ENCODE peak calls at places on chromosomes 1 and 21, in four cellular contexts. One of them, this sample, is unnamed.

GRCh38 chr1:107326823-107327445 is 186.1 kb downstream of the NTNG1 start:
- DNase-seq in H1: no peak
- DNase-seq in suprapubic skin: no peak
- DNase-seq in K562: no peak
- DNase-seq in this sample: no peak

GRCh38 chr1:33502726-33503125 is 30.3 kb downstream of the ZSCAN20 start:
- DNase-seq in H1: no peak
- DNase-seq in suprapubic skin: no peak
- DNase-seq in K562: no peak
- DNase-seq in this sample: no peak

GRCh38 chr21:44927587-44928461 is 7.1 kb upstream of the ITGB2 start:
- DNase-seq in H1: no peak
- DNase-seq in suprapubic skin: no peak
- DNase-seq in K562: peak; percentile 58
- DNase-seq in this sample: peak; percentile 68

GRCh38 chr1:12384836-12385456 is 155.1 kb downstream of the VPS13D start:
- DNase-seq in H1: no peak
- DNase-seq in suprapubic skin: no peak
- DNase-seq in K562: no peak
- DNase-seq in this sample: no peak

GRCh38 chr1:172287207-172287606 is 133.3 kb upstream of the C1orf105 start:
- DNase-seq in H1: no peak
- DNase-seq in suprapubic skin: no peak
- DNase-seq in K562: no peak
- DNase-seq in this sample: no peak

GRCh38 chr1:6298940-6299465 is 38.1 kb upstream of the GPR153 start:
- DNase-seq in H1: no peak
- DNase-seq in suprapubic skin: no peak
- DNase-seq in K562: no peak
- DNase-seq in this sample: no peak

GRCh38 chr1:229432116-229432461 is 1.8 kb downstream of the ACTA1 start:
- DNase-seq in H1: no peak
- DNase-seq in suprapubic skin: no peak
- DNase-seq in K562: no peak
- DNase-seq in this sample: no peak

GRCh38 chr1:43329995-43330751 is 7.4 kb upstream of the MPL start:
- DNase-seq in H1: no peak
- DNase-seq in suprapubic skin: no peak
- DNase-seq in K562: peak; percentile 97
- DNase-seq in this sample: no peak

GRCh38 chr21:22575165-22575584 is 1577.0 kb downstream of the NCAM2 start:
- DNase-seq in H1: peak; percentile 36
- DNase-seq in suprapubic skin: no peak
- DNase-seq in K562: peak; percentile 5
- DNase-seq in this sample: no peak

GRCh38 chr21:32347351-32347750 is 45.5 kb downstream of the URB1 start:
- DNase-seq in H1: no peak
- DNase-seq in suprapubic skin: peak; percentile 74
- DNase-seq in K562: no peak
- DNase-seq in this sample: no peak

GRCh38 chr1:182120411-182121258 is 59.1 kb upstream of the ZNF648 start:
- DNase-seq in H1: no peak
- DNase-seq in suprapubic skin: no peak
- DNase-seq in K562: no peak
- DNase-seq in this sample: no peak

GRCh38 chr1:27979151-27979858 is 19.5 kb downstream of the XKR8 start:
- DNase-seq in H1: no peak
- DNase-seq in suprapubic skin: no peak
- DNase-seq in K562: peak; percentile 76
- DNase-seq in this sample: no peak

GRCh38 chr1:79128726-79129125 is 122.2 kb upstream of the ADGRL4 start:
- DNase-seq in H1: no peak
- DNase-seq in suprapubic skin: no peak
- DNase-seq in K562: no peak
- DNase-seq in this sample: no peak

DNA sequence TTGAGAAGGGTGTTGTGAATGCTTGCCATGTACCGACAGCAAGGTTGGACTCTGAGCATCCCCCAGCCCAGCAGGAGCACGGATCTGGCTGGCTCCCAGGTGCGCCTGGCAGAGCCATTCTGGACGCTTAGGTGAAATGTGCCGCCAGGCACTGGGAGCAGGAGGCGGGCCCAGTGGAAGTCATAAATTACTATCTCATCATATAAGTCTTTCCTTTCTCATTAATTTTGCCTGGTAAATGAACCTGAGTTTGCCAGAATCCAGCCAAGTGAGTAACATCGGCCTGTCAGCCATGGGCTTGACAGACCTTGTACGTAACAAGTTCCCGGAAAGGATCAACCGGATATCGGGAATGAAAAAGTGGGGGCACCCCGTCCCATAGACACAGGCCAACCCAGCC is 179.5 kb upstream of the ARHGEF16 start:
- DNase-seq in H1: no peak
- DNase-seq in suprapubic skin: no peak
- DNase-seq in K562: no peak
- DNase-seq in this sample: no peak
- TF ChIP-seq POLR2AphosphoS5 in H1: no peak
- TF ChIP-seq POLR2AphosphoS5 in suprapubic skin: no peak
- TF ChIP-seq POLR2AphosphoS5 in K562: no peak
- TF ChIP-seq POLR2AphosphoS5 in this sample: no peak

GRCh38 chr1:110107867-110108469 is 4.3 kb upstream of the UBL4B start:
- DNase-seq in H1: no peak
- DNase-seq in suprapubic skin: no peak
- DNase-seq in K562: no peak
- DNase-seq in this sample: no peak
- TF ChIP-seq POLR2AphosphoS5 in H1: no peak
- TF ChIP-seq POLR2AphosphoS5 in suprapubic skin: no peak
- TF ChIP-seq POLR2AphosphoS5 in K562: no peak
- TF ChIP-seq POLR2AphosphoS5 in this sample: no peak

DNA sequence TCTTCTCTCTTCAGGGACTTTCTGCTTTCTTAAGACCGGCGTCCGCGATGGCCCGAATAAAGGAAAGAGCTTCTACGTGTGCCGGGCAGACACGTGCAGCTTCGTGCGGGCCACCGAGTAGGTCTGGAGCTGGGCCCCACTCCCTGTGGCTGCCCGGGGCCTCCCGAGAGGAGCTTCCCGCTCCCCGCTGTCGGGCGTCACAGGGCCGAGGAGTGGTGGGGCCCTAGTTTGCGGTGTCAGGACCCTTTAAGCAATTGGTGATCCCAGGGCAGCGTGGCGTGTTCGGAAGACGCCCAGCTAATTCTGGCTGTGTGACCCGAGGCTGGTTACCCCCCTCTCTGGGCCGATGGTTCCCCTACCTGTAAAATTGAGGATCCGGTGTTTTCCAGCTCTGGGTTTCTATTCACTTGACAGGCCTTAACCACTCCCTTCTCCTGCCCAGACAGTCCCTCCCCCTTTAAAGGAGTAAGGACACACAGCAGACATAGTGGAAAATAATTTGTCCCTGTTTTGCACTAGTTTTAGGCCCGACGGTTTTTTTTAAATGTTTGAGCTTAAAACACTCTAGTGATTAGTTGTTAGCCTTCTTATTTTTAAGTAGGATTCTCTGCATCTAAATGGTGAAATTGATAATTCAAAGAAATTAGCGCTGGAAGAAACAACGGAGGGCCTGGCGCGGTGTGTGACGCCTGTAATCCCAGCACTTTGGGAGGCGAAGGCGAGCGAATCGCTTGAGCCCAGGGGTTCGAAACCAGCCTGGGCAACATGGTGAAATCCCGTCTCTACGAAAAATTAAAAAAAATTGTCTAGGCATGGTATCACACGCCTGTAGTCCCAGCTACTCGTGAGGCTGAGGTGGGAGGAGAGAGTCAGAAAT is 553 bp downstream of the TTF2 start:
- DNase-seq in H1: no peak
- DNase-seq in suprapubic skin: peak; percentile 81
- DNase-seq in K562: peak; percentile 66
- DNase-seq in this sample: no peak
- TF ChIP-seq POLR2AphosphoS5 in H1: no peak
- TF ChIP-seq POLR2AphosphoS5 in suprapubic skin: no peak
- TF ChIP-seq POLR2AphosphoS5 in K562: no peak
- TF ChIP-seq POLR2AphosphoS5 in this sample: no peak

GRCh38 chr1:30807318-30808066 is 49.9 kb upstream of the LAPTM5 start:
- DNase-seq in H1: no peak
- DNase-seq in suprapubic skin: no peak
- DNase-seq in K562: no peak
- DNase-seq in this sample: no peak
- TF ChIP-seq POLR2AphosphoS5 in H1: no peak
- TF ChIP-seq POLR2AphosphoS5 in suprapubic skin: no peak
- TF ChIP-seq POLR2AphosphoS5 in K562: no peak
- TF ChIP-seq POLR2AphosphoS5 in this sample: no peak

GRCh38 chr21:39637197-39637970 is 24.6 kb downstream of the B3GALT5 start:
- DNase-seq in H1: no peak
- DNase-seq in suprapubic skin: no peak
- DNase-seq in K562: no peak
- DNase-seq in this sample: no peak
- TF ChIP-seq POLR2AphosphoS5 in H1: no peak
- TF ChIP-seq POLR2AphosphoS5 in suprapubic skin: no peak
- TF ChIP-seq POLR2AphosphoS5 in K562: no peak
- TF ChIP-seq POLR2AphosphoS5 in this sample: no peak

GRCh38 chr1:95534985-95535384 is 301.0 kb downstream of the RWDD3 start:
- DNase-seq in H1: no peak
- DNase-seq in suprapubic skin: no peak
- DNase-seq in K562: no peak
- DNase-seq in this sample: peak; percentile 79
- TF ChIP-seq POLR2AphosphoS5 in H1: no peak
- TF ChIP-seq POLR2AphosphoS5 in suprapubic skin: no peak
- TF ChIP-seq POLR2AphosphoS5 in K562: no peak
- TF ChIP-seq POLR2AphosphoS5 in this sample: no peak

DNA sequence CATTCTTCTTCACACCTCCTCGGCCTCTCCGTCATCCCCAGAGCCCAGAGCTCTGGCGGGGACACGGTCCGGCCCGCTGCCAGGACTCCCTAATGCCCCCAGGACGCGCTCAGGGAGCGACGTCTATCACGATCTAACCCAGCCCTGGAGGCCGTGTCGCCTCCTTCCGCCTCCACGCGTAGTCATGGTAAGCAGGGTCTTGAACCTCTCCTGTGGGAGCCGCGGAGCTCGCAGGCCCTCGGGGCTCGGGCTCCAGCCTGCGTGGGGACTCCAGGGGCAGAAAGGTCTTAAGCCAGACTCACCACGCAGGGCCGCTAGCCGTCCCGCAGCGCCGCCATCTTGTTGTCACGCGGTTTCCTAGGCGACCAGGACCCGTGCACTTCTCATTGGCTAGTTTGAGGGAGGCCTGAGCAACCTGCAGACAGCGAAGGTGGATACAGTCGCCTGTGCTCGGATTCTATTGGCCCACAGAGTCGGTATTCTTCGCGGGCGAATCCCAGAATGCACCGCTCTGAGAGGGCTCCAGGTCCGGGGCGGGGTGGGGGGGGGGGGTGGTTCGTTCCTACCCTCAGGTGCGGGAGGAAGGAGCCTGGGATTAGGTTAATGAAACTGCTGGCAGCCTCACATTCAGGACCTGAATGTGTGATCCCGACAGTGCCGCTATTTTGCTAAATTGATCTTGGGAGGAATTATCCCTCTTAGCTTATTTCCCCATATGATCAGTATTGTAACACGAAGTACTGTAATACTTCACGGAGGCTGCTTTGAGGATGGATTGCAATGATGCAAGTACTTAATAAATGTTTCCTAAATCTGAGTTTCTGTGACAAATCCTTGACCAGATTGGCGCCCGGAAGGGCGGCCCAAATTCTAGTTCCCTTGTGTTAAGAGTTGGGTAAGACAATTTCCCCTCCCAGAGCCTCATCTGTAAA is at the start of gene UBXN11:
- DNase-seq in H1: peak; percentile 78
- DNase-seq in suprapubic skin: peak; percentile 94
- DNase-seq in K562: peak; percentile 99
- DNase-seq in this sample: peak; percentile 92
- TF ChIP-seq POLR2AphosphoS5 in H1: no peak
- TF ChIP-seq POLR2AphosphoS5 in suprapubic skin: peak; percentile 55
- TF ChIP-seq POLR2AphosphoS5 in K562: no peak
- TF ChIP-seq POLR2AphosphoS5 in this sample: no peak

DNA sequence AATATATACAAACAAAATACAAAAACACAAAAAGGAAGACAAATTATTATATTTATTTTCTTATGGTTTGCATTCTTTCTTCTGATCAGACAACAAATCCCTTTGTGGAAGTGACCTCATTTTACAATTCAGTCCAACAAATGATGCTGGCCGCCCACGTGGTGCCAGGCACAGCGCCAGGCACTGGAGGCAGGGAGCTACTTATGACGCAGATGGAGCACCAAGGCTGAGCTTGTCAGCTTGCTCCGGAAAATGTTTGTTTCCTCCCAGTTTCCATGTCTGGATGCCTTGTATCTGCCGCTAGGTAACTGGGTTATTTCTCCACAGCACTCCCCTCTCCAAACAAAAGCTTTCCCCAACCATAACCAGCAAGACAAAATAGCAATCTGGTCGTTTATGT is 30.7 kb upstream of the CD34 start:
- DNase-seq in H1: no peak
- DNase-seq in suprapubic skin: peak; percentile 88
- DNase-seq in K562: no peak
- DNase-seq in this sample: peak; percentile 66
- TF ChIP-seq POLR2AphosphoS5 in H1: no peak
- TF ChIP-seq POLR2AphosphoS5 in suprapubic skin: peak; percentile 89
- TF ChIP-seq POLR2AphosphoS5 in K562: no peak
- TF ChIP-seq POLR2AphosphoS5 in this sample: peak; percentile 59